ENCODE peak calls at places on chromosomes 13 and 19, in six cellular contexts. Z is upper lobe of left lung, V is spleen, B is esophagus squamous epithelium, O is H1, I is transverse colon. F is an unnamed sample.

GRCh38 chr13:28820099-28821051 is at the start of gene MTUS2:
- DNase-seq in Z (no peak), V (no peak), B (no peak), O (peak; percentile 77), I (no peak), F (no peak)

GRCh38 chr13:31350560-31350959 is 150.8 kb downstream of the B3GLCT start:
- DNase-seq in Z (no peak), V (no peak), B (no peak), O (no peak), I (no peak), F (no peak)

GRCh38 chr13:49444517-49445395 is 682 bp downstream of the SETDB2 start:
- DNase-seq in Z (peak; percentile 59), V (no peak), B (no peak), O (no peak), I (peak; percentile 35), F (no peak)

GRCh38 chr19:46073268-46073922 is 32.6 kb upstream of the IGFL4 start:
- DNase-seq in Z (no peak), V (no peak), B (no peak), O (no peak), I (no peak), F (no peak)

GRCh38 chr13:99275093-99275469 is 16.9 kb upstream of the GPR18 start:
- DNase-seq in Z (no peak), V (no peak), B (no peak), O (no peak), I (no peak), F (no peak)

GRCh38 chr13:21124853-21125252 is 51.5 kb downstream of the SKA3 start:
- DNase-seq in Z (no peak), V (no peak), B (no peak), O (no peak), I (no peak), F (no peak)

GRCh38 chr13:80251403-80251802 is 89.5 kb downstream of the SPRY2 start:
- DNase-seq in Z (no peak), V (no peak), B (no peak), O (no peak), I (no peak), F (no peak)

GRCh38 chr13:27526516-27526915 is 76.2 kb upstream of the MTIF3 start:
- DNase-seq in Z (no peak), V (no peak), B (no peak), O (no peak), I (no peak), F (no peak)

GRCh38 chr13:40120288-40120687 is 464.8 kb downstream of the COG6 start:
- DNase-seq in Z (no peak), V (no peak), B (no peak), O (no peak), I (no peak), F (no peak)

GRCh38 chr13:50358715-50359367 is 343.6 kb downstream of the KCNRG start:
- DNase-seq in Z (no peak), V (no peak), B (no peak), O (no peak), I (no peak), F (no peak)

GRCh38 chr13:30746816-30747215 is 11.5 kb downstream of the ALOX5AP start:
- DNase-seq in Z (no peak), V (no peak), B (no peak), O (no peak), I (no peak), F (no peak)

GRCh38 chr13:30739646-30740642 is 4.6 kb downstream of the ALOX5AP start:
- DNase-seq in Z (no peak), V (no peak), B (no peak), O (no peak), I (no peak), F (no peak)

GRCh38 chr19:720691-721160 is 12.0 kb downstream of the PALM start:
- DNase-seq in Z (no peak), V (no peak), B (no peak), O (peak; percentile 68), I (no peak), F (no peak)
- H3K4me3 ChIP-seq in Z (no peak overlapping the region), V (no peak overlapping the region), B (no peak overlapping the region), O (no peak overlapping the region), I (no peak overlapping the region), F (no peak overlapping the region)

GRCh38 chr19:58562126-58563033 is 4.0 kb upstream of the UBE2M start:
- DNase-seq in Z (no peak), V (peak; percentile 89), B (no peak), O (no peak), I (no peak), F (peak; percentile 31)
- TF ChIP-seq POLR2A in Z (no peak), V (no peak), B (peak; percentile 2), O (peak; percentile 48), I (no peak), F (no peak)

DNA sequence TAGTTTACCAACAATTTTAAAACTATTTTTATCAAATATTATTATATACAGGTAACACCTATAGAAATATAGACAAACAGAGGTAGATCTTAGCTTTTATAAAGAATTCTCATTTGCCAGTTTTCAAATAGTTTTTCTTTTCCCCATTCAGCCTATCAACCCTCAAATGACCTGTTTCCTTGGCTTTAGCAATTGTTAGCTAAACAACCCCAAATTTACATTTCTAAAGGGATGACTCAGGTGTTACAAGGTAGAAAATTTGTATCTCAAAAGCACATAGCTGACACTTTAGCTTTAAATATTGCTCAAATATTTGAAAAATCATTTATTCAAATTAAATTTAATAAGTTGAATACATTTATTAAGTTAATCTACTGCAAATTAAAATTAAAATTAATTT is 1207.2 kb downstream of the SLITRK1 start:
- DNase-seq in Z (no peak), V (no peak), B (no peak), O (no peak), I (no peak), F (no peak)
- H3K27ac ChIP-seq in Z (no peak overlapping the region), V (no peak overlapping the region), B (no peak overlapping the region), O (no peak overlapping the region), I (no peak overlapping the region), F (no peak overlapping the region)

DNA sequence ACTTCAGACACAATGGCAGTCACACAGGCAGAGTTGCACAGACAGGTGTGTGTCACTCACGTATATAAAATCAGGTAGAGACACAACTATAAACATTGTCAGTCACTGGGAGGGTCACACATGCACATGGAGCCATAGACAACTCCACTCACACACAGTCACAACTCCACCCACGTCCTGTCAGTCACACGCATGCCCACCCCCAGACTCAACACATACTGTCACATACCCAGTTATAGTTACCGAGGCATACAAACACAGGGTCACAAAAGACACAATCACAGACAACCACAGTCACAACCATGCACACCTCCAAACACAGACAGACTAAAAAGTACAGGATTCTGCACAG is 1.5 kb downstream of the NUMBL start:
- DNase-seq in Z (no peak), V (no peak), B (no peak), O (no peak), I (no peak), F (no peak)
- H3K4me3 ChIP-seq in Z (peak overlapping the region; percentile 78), V (peak overlapping the region; percentile 54), B (peak overlapping the region; percentile 83), O (no peak overlapping the region), I (no peak overlapping the region), F (peak overlapping the region; percentile 80)

F was measured in gastrocnemius medialis.